ENCODE peak calls at places on chromosomes 11 and 22, in seven cellular contexts. One of them, this sample, is unnamed.

GRCh38 chr11:111417011-111417765 is 38.1 kb upstream of the POU2AF1 start:
- DNase-seq in uterus: no peak
- DNase-seq in fibroblast of the aortic adventitia: no peak
- DNase-seq in CD8-positive, alpha-beta T cell: no peak
- DNase-seq in GM13977: no peak
- DNase-seq in pancreas: no peak
- DNase-seq in colonic mucosa: no peak
- DNase-seq in this sample: no peak

GRCh38 chr22:23700706-23701105 is 9.9 kb downstream of the RGL4 start:
- DNase-seq in uterus: no peak
- DNase-seq in fibroblast of the aortic adventitia: no peak
- DNase-seq in CD8-positive, alpha-beta T cell: no peak
- DNase-seq in GM13977: no peak
- DNase-seq in pancreas: no peak
- DNase-seq in colonic mucosa: no peak
- DNase-seq in this sample: no peak

GRCh38 chr11:118612378-118612777 is 5.0 kb downstream of the PHLDB1 start:
- DNase-seq in uterus: no peak
- DNase-seq in fibroblast of the aortic adventitia: peak
- DNase-seq in CD8-positive, alpha-beta T cell: no peak
- DNase-seq in GM13977: no peak
- DNase-seq in pancreas: no peak
- DNase-seq in colonic mucosa: no peak
- DNase-seq in this sample: no peak

GRCh38 chr11:76626921-76627391 is 43.6 kb downstream of the LRRC32 start:
- DNase-seq in uterus: no peak
- DNase-seq in fibroblast of the aortic adventitia: no peak
- DNase-seq in CD8-positive, alpha-beta T cell: peak
- DNase-seq in GM13977: peak
- DNase-seq in pancreas: no peak
- DNase-seq in colonic mucosa: no peak
- DNase-seq in this sample: no peak

GRCh38 chr11:111303476-111303875 is 5.1 kb downstream of the POU2AF3 start:
- DNase-seq in uterus: no peak
- DNase-seq in fibroblast of the aortic adventitia: peak
- DNase-seq in CD8-positive, alpha-beta T cell: no peak
- DNase-seq in GM13977: no peak
- DNase-seq in pancreas: no peak
- DNase-seq in colonic mucosa: peak
- DNase-seq in this sample: no peak

GRCh38 chr11:120413480-120413879 is 77.3 kb downstream of the ARHGEF12 start:
- DNase-seq in uterus: no peak
- DNase-seq in fibroblast of the aortic adventitia: peak
- DNase-seq in CD8-positive, alpha-beta T cell: no peak
- DNase-seq in GM13977: no peak
- DNase-seq in pancreas: no peak
- DNase-seq in colonic mucosa: no peak
- DNase-seq in this sample: peak

GRCh38 chr22:20399866-20400605 is 6.1 kb downstream of the ZNF74 start:
- DNase-seq in uterus: no peak
- DNase-seq in fibroblast of the aortic adventitia: no peak
- DNase-seq in CD8-positive, alpha-beta T cell: no peak
- DNase-seq in GM13977: no peak
- DNase-seq in pancreas: no peak
- DNase-seq in colonic mucosa: no peak
- DNase-seq in this sample: no peak

GRCh38 chr11:2175659-2176058 is 4.0 kb upstream of the TH start:
- DNase-seq in uterus: no peak
- DNase-seq in fibroblast of the aortic adventitia: no peak
- DNase-seq in CD8-positive, alpha-beta T cell: no peak
- DNase-seq in GM13977: no peak
- DNase-seq in pancreas: no peak
- DNase-seq in colonic mucosa: no peak
- DNase-seq in this sample: no peak

GRCh38 chr11:26766996-26767395 is 45.1 kb upstream of the SLC5A12 start:
- DNase-seq in uterus: no peak
- DNase-seq in fibroblast of the aortic adventitia: no peak
- DNase-seq in CD8-positive, alpha-beta T cell: no peak
- DNase-seq in GM13977: no peak
- DNase-seq in pancreas: no peak
- DNase-seq in colonic mucosa: no peak
- DNase-seq in this sample: no peak

GRCh38 chr22:20777420-20778177 is 3.7 kb downstream of the SERPIND1 start:
- DNase-seq in uterus: peak
- DNase-seq in fibroblast of the aortic adventitia: peak
- DNase-seq in CD8-positive, alpha-beta T cell: no peak
- DNase-seq in GM13977: no peak
- DNase-seq in pancreas: no peak
- DNase-seq in colonic mucosa: peak
- DNase-seq in this sample: peak

GRCh38 chr11:2981130-2981529 is 11.0 kb downstream of the NAP1L4 start:
- DNase-seq in uterus: no peak
- DNase-seq in fibroblast of the aortic adventitia: no peak
- DNase-seq in CD8-positive, alpha-beta T cell: no peak
- DNase-seq in GM13977: no peak
- DNase-seq in pancreas: no peak
- DNase-seq in colonic mucosa: no peak
- DNase-seq in this sample: no peak

GRCh38 chr11:94603587-94603986 is 36.4 kb downstream of the PIWIL4 start:
- DNase-seq in uterus: no peak
- DNase-seq in fibroblast of the aortic adventitia: no peak
- DNase-seq in CD8-positive, alpha-beta T cell: no peak
- DNase-seq in GM13977: no peak
- DNase-seq in pancreas: no peak
- DNase-seq in colonic mucosa: no peak
- DNase-seq in this sample: no peak

GRCh38 chr11:125435461-125436238 is 60.4 kb downstream of the FEZ1 start:
- DNase-seq in uterus: no peak
- DNase-seq in fibroblast of the aortic adventitia: peak
- DNase-seq in CD8-positive, alpha-beta T cell: no peak
- DNase-seq in GM13977: no peak
- DNase-seq in pancreas: no peak
- DNase-seq in colonic mucosa: no peak
- DNase-seq in this sample: no peak

GRCh38 chr22:27088026-27088425 is 430.6 kb downstream of the MIAT start:
- DNase-seq in uterus: no peak
- DNase-seq in fibroblast of the aortic adventitia: peak
- DNase-seq in CD8-positive, alpha-beta T cell: no peak
- DNase-seq in GM13977: no peak
- DNase-seq in pancreas: no peak
- DNase-seq in colonic mucosa: no peak
- DNase-seq in this sample: no peak

GRCh38 chr22:44357962-44358553 is 45.3 kb upstream of the SHISAL1 start:
- DNase-seq in uterus: peak
- DNase-seq in fibroblast of the aortic adventitia: peak
- DNase-seq in CD8-positive, alpha-beta T cell: no peak
- DNase-seq in GM13977: no peak
- DNase-seq in pancreas: peak
- DNase-seq in colonic mucosa: no peak
- DNase-seq in this sample: no peak

GRCh38 chr22:33756508-33756949 is 163.7 kb downstream of the LARGE1 start:
- DNase-seq in uterus: no peak
- DNase-seq in fibroblast of the aortic adventitia: no peak
- DNase-seq in CD8-positive, alpha-beta T cell: no peak
- DNase-seq in GM13977: no peak
- DNase-seq in pancreas: no peak
- DNase-seq in colonic mucosa: no peak
- DNase-seq in this sample: no peak

GRCh38 chr22:31739795-31740201 is 10.1 kb downstream of the PRR14L start:
- DNase-seq in uterus: no peak
- DNase-seq in fibroblast of the aortic adventitia: peak
- DNase-seq in CD8-positive, alpha-beta T cell: no peak
- DNase-seq in GM13977: no peak
- DNase-seq in pancreas: no peak
- DNase-seq in colonic mucosa: no peak
- DNase-seq in this sample: no peak

GRCh38 chr11:62880231-62880802 is 379 bp upstream of the SLC3A2 start:
- DNase-seq in uterus: peak
- DNase-seq in fibroblast of the aortic adventitia: peak
- DNase-seq in CD8-positive, alpha-beta T cell: no peak
- DNase-seq in GM13977: peak
- DNase-seq in pancreas: no peak
- DNase-seq in colonic mucosa: no peak
- DNase-seq in this sample: peak

GRCh38 chr22:42805998-42806481 is 51.0 kb downstream of the ARFGAP3 start:
- DNase-seq in uterus: no peak
- DNase-seq in fibroblast of the aortic adventitia: no peak
- DNase-seq in CD8-positive, alpha-beta T cell: no peak
- DNase-seq in GM13977: no peak
- DNase-seq in pancreas: peak
- DNase-seq in colonic mucosa: no peak
- DNase-seq in this sample: no peak

GRCh38 chr22:36352775-36353507 is 34.8 kb downstream of the MYH9 start:
- DNase-seq in uterus: no peak
- DNase-seq in fibroblast of the aortic adventitia: peak
- DNase-seq in CD8-positive, alpha-beta T cell: peak
- DNase-seq in GM13977: no peak
- DNase-seq in pancreas: peak
- DNase-seq in colonic mucosa: no peak
- DNase-seq in this sample: no peak

GRCh38 chr11:121351089-121351488 is 58.5 kb downstream of the SC5D start:
- DNase-seq in uterus: no peak
- DNase-seq in fibroblast of the aortic adventitia: no peak
- DNase-seq in CD8-positive, alpha-beta T cell: no peak
- DNase-seq in GM13977: no peak
- DNase-seq in pancreas: no peak
- DNase-seq in colonic mucosa: no peak
- DNase-seq in this sample: no peak

GRCh38 chr11:36069576-36070214 is 125.8 kb downstream of the LDLRAD3 start:
- DNase-seq in uterus: no peak
- DNase-seq in fibroblast of the aortic adventitia: no peak
- DNase-seq in CD8-positive, alpha-beta T cell: no peak
- DNase-seq in GM13977: no peak
- DNase-seq in pancreas: no peak
- DNase-seq in colonic mucosa: no peak
- DNase-seq in this sample: no peak
- TF ChIP-seq CTCF in uterus: no peak
- TF ChIP-seq CTCF in fibroblast of the aortic adventitia: no peak
- TF ChIP-seq CTCF in CD8-positive, alpha-beta T cell: no peak
- TF ChIP-seq CTCF in GM13977: peak
- TF ChIP-seq CTCF in pancreas: no peak
- TF ChIP-seq CTCF in colonic mucosa: no peak
- TF ChIP-seq CTCF in this sample: no peak

GRCh38 chr11:102451693-102452460 is 688 bp downstream of the TMEM123 start:
- DNase-seq in uterus: peak
- DNase-seq in fibroblast of the aortic adventitia: peak
- DNase-seq in CD8-positive, alpha-beta T cell: peak
- DNase-seq in GM13977: peak
- DNase-seq in pancreas: peak
- DNase-seq in colonic mucosa: peak
- DNase-seq in this sample: no peak
- TF ChIP-seq CTCF in uterus: no peak
- TF ChIP-seq CTCF in fibroblast of the aortic adventitia: no peak
- TF ChIP-seq CTCF in CD8-positive, alpha-beta T cell: peak
- TF ChIP-seq CTCF in GM13977: peak
- TF ChIP-seq CTCF in pancreas: no peak
- TF ChIP-seq CTCF in colonic mucosa: no peak
- TF ChIP-seq CTCF in this sample: peak

GRCh38 chr11:69559181-69559580 is 77.7 kb downstream of the LINC01488 start:
- DNase-seq in uterus: no peak
- DNase-seq in fibroblast of the aortic adventitia: no peak
- DNase-seq in CD8-positive, alpha-beta T cell: no peak
- DNase-seq in GM13977: no peak
- DNase-seq in pancreas: no peak
- DNase-seq in colonic mucosa: no peak
- DNase-seq in this sample: no peak
- TF ChIP-seq CTCF in uterus: no peak
- TF ChIP-seq CTCF in fibroblast of the aortic adventitia: no peak
- TF ChIP-seq CTCF in CD8-positive, alpha-beta T cell: no peak
- TF ChIP-seq CTCF in GM13977: no peak
- TF ChIP-seq CTCF in pancreas: no peak
- TF ChIP-seq CTCF in colonic mucosa: no peak
- TF ChIP-seq CTCF in this sample: no peak

DNA sequence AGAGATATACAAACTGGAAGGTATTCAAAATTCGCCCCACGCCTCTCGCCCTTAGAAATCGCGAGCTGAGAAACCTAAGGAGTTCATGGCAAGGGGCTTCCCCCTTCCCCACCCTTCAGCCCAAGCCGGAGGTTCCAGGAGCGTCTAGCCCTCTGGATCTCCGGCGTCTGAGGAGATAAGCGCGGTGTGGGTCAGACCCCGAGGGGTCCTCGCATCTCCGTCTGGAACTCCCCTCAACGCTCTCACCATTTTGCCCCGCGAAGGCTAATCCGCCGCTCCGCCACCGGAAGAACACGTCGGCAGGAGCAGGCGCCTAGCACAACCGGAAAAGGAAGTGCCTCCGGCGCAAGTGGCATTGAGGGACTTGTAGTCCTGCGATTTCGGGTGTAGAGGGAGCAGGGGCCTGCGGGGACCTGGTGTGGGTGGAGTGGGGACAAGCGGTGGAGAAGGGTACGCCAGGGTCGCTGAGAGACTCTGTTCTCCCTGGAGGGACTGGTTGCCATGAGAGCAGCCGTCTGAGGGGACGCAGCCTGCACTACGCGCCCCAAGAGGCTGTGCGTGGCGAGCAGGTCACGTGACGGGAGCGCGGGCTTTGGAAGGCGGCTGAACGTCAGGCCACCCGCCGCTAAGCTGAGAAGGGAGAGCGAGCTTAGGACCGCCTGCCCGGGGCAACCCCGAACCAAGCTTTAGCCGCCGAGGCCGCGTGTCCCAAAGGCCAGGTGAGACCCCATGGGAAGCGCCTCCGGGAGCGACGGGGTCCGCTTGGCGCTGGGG is at the start of the genes FEN1 and TMEM258:
- DNase-seq in uterus: peak
- DNase-seq in fibroblast of the aortic adventitia: peak
- DNase-seq in CD8-positive, alpha-beta T cell: peak
- DNase-seq in GM13977: peak
- DNase-seq in pancreas: peak
- DNase-seq in colonic mucosa: peak
- DNase-seq in this sample: peak
- TF ChIP-seq CTCF in uterus: no peak
- TF ChIP-seq CTCF in fibroblast of the aortic adventitia: peak
- TF ChIP-seq CTCF in CD8-positive, alpha-beta T cell: no peak
- TF ChIP-seq CTCF in GM13977: no peak
- TF ChIP-seq CTCF in pancreas: no peak
- TF ChIP-seq CTCF in colonic mucosa: no peak
- TF ChIP-seq CTCF in this sample: no peak

GRCh38 chr11:405323-405975 is 9.3 kb downstream of the SIGIRR start:
- DNase-seq in uterus: peak
- DNase-seq in fibroblast of the aortic adventitia: peak
- DNase-seq in CD8-positive, alpha-beta T cell: no peak
- DNase-seq in GM13977: no peak
- DNase-seq in pancreas: peak
- DNase-seq in colonic mucosa: peak
- DNase-seq in this sample: no peak
- TF ChIP-seq CTCF in uterus: no peak
- TF ChIP-seq CTCF in fibroblast of the aortic adventitia: no peak
- TF ChIP-seq CTCF in CD8-positive, alpha-beta T cell: no peak
- TF ChIP-seq CTCF in GM13977: no peak
- TF ChIP-seq CTCF in pancreas: no peak
- TF ChIP-seq CTCF in colonic mucosa: no peak
- TF ChIP-seq CTCF in this sample: no peak

This sample was measured in AG09319.